ENCODE peak calls at places on chromosome 18, in five cellular contexts. One of them, this sample, is unnamed.

GRCh38 chr18:48938827-48939367 is 11.9 kb downstream of the SMAD7 start:
- DNase-seq in neural progenitor cell: no peak
- DNase-seq in PC-3: no peak
- DNase-seq in MM.1S: no peak
- DNase-seq in HCT116: no peak
- DNase-seq in this sample: peak

GRCh38 chr18:63016270-63016669 is 300.9 kb downstream of the PHLPP1 start:
- DNase-seq in PC-3: peak
- DNase-seq in HCT116: peak
- DNase-seq in neural progenitor cell: peak
- DNase-seq in MM.1S: peak
- DNase-seq in this sample: peak

GRCh38 chr18:24727685-24728084 is 267.2 kb downstream of the HRH4 start:
- DNase-seq in PC-3: peak
- DNase-seq in neural progenitor cell: peak
- DNase-seq in HCT116: no peak
- DNase-seq in MM.1S: no peak
- DNase-seq in this sample: no peak

GRCh38 chr18:6917082-6917481 is 187.6 kb downstream of the ARHGAP28 start:
- DNase-seq in PC-3: peak
- DNase-seq in neural progenitor cell: no peak
- DNase-seq in HCT116: no peak
- DNase-seq in MM.1S: no peak
- DNase-seq in this sample: peak

GRCh38 chr18:41938445-41938844 is 16.6 kb upstream of the PIK3C3 start:
- DNase-seq in MM.1S: no peak
- DNase-seq in PC-3: peak
- DNase-seq in HCT116: no peak
- DNase-seq in neural progenitor cell: no peak
- DNase-seq in this sample: peak

GRCh38 chr18:38174594-38174993 is 609.0 kb upstream of the CELF4 start:
- DNase-seq in PC-3: no peak
- DNase-seq in neural progenitor cell: no peak
- DNase-seq in HCT116: no peak
- DNase-seq in MM.1S: no peak
- DNase-seq in this sample: no peak

GRCh38 chr18:65257157-65257556 is 493.7 kb upstream of the CDH7 start:
- DNase-seq in PC-3: no peak
- DNase-seq in MM.1S: no peak
- DNase-seq in HCT116: no peak
- DNase-seq in neural progenitor cell: peak
- DNase-seq in this sample: no peak

GRCh38 chr18:43010611-43011010 is 104.9 kb downstream of the RIT2 start:
- DNase-seq in HCT116: no peak
- DNase-seq in neural progenitor cell: no peak
- DNase-seq in PC-3: no peak
- DNase-seq in MM.1S: no peak
- DNase-seq in this sample: no peak

GRCh38 chr18:31438402-31438801 is 9.1 kb upstream of the DSG3 start:
- DNase-seq in PC-3: no peak
- DNase-seq in MM.1S: no peak
- DNase-seq in HCT116: no peak
- DNase-seq in neural progenitor cell: no peak
- DNase-seq in this sample: no peak

GRCh38 chr18:50030146-50030545 is 164.8 kb downstream of the MYO5B start:
- DNase-seq in MM.1S: no peak
- DNase-seq in HCT116: no peak
- DNase-seq in PC-3: no peak
- DNase-seq in neural progenitor cell: no peak
- DNase-seq in this sample: no peak

GRCh38 chr18:58257461-58257860 is 213.4 kb downstream of the NEDD4L start:
- DNase-seq in neural progenitor cell: no peak
- DNase-seq in HCT116: no peak
- DNase-seq in PC-3: peak
- DNase-seq in MM.1S: no peak
- DNase-seq in this sample: no peak

GRCh38 chr18:70044626-70045025 is 97.0 kb upstream of the CD226 start:
- DNase-seq in MM.1S: no peak
- DNase-seq in neural progenitor cell: no peak
- DNase-seq in HCT116: peak
- DNase-seq in PC-3: peak
- DNase-seq in this sample: peak

GRCh38 chr18:31610841-31611240 is 19.2 kb downstream of the TTR start:
- DNase-seq in PC-3: peak
- DNase-seq in MM.1S: no peak
- DNase-seq in HCT116: peak
- DNase-seq in neural progenitor cell: peak
- DNase-seq in this sample: peak

GRCh38 chr18:75276813-75277628 is 66.4 kb downstream of the TSHZ1 start:
- DNase-seq in neural progenitor cell: no peak
- DNase-seq in HCT116: no peak
- DNase-seq in MM.1S: no peak
- DNase-seq in PC-3: no peak
- DNase-seq in this sample: peak

GRCh38 chr18:65287642-65288041 is 463.2 kb upstream of the CDH7 start:
- DNase-seq in HCT116: no peak
- DNase-seq in PC-3: peak
- DNase-seq in MM.1S: no peak
- DNase-seq in neural progenitor cell: no peak
- DNase-seq in this sample: no peak

GRCh38 chr18:58349650-58350049 is 279.2 kb downstream of the ALPK2 start:
- DNase-seq in PC-3: no peak
- DNase-seq in MM.1S: no peak
- DNase-seq in HCT116: no peak
- DNase-seq in neural progenitor cell: no peak
- DNase-seq in this sample: no peak

GRCh38 chr18:32445846-32446245 is 24.8 kb downstream of the GAREM1 start:
- DNase-seq in PC-3: no peak
- DNase-seq in MM.1S: no peak
- DNase-seq in neural progenitor cell: no peak
- DNase-seq in HCT116: no peak
- DNase-seq in this sample: no peak

GRCh38 chr18:28365406-28365805 is 188.5 kb upstream of the CDH2 start:
- DNase-seq in PC-3: peak
- DNase-seq in MM.1S: no peak
- DNase-seq in HCT116: no peak
- DNase-seq in neural progenitor cell: no peak
- DNase-seq in this sample: peak

GRCh38 chr18:75090336-75090735 is 118.6 kb downstream of the PTGR3 start:
- DNase-seq in PC-3: no peak
- DNase-seq in MM.1S: no peak
- DNase-seq in HCT116: no peak
- DNase-seq in neural progenitor cell: no peak
- DNase-seq in this sample: no peak

GRCh38 chr18:74248189-74248975 is 43.4 kb downstream of the CYB5A start:
- DNase-seq in MM.1S: no peak
- DNase-seq in HCT116: no peak
- DNase-seq in neural progenitor cell: no peak
- DNase-seq in PC-3: no peak
- DNase-seq in this sample: no peak

GRCh38 chr18:60493066-60493465 is 120.5 kb upstream of the MC4R start:
- DNase-seq in PC-3: no peak
- DNase-seq in MM.1S: no peak
- DNase-seq in HCT116: no peak
- DNase-seq in neural progenitor cell: peak
- DNase-seq in this sample: no peak

GRCh38 chr18:51125976-51126375 is 71.5 kb downstream of the MEX3C start:
- DNase-seq in MM.1S: no peak
- DNase-seq in HCT116: no peak
- DNase-seq in PC-3: no peak
- DNase-seq in neural progenitor cell: no peak
- DNase-seq in this sample: no peak

GRCh38 chr18:24731981-24732380 is 271.5 kb downstream of the HRH4 start:
- DNase-seq in neural progenitor cell: peak
- DNase-seq in HCT116: no peak
- DNase-seq in PC-3: peak
- DNase-seq in MM.1S: no peak
- DNase-seq in this sample: peak

GRCh38 chr18:25057491-25058050 is 294.4 kb downstream of the ZNF521 start:
- DNase-seq in PC-3: no peak
- DNase-seq in neural progenitor cell: no peak
- DNase-seq in HCT116: no peak
- DNase-seq in MM.1S: no peak
- DNase-seq in this sample: no peak

GRCh38 chr18:39786477-39786876 is 2168.6 kb upstream of the PIK3C3 start:
- DNase-seq in HCT116: no peak
- DNase-seq in neural progenitor cell: no peak
- DNase-seq in PC-3: no peak
- DNase-seq in MM.1S: no peak
- DNase-seq in this sample: no peak

GRCh38 chr18:70166668-70167067 is 38.8 kb downstream of the RTTN start:
- DNase-seq in neural progenitor cell: no peak
- DNase-seq in HCT116: no peak
- DNase-seq in MM.1S: no peak
- DNase-seq in PC-3: no peak
- DNase-seq in this sample: no peak

GRCh38 chr18:77089796-77090285 is 42.7 kb downstream of the MBP start:
- DNase-seq in neural progenitor cell: no peak
- DNase-seq in HCT116: no peak
- DNase-seq in MM.1S: no peak
- DNase-seq in PC-3: no peak
- DNase-seq in this sample: no peak

GRCh38 chr18:21448301-21448700 is 152.2 kb downstream of the ESCO1 start:
- DNase-seq in neural progenitor cell: no peak
- DNase-seq in MM.1S: no peak
- DNase-seq in PC-3: no peak
- DNase-seq in HCT116: no peak
- DNase-seq in this sample: peak

GRCh38 chr18:56575819-56576663 is 62.4 kb downstream of the TXNL1 start:
- DNase-seq in PC-3: peak
- DNase-seq in neural progenitor cell: peak
- DNase-seq in HCT116: peak
- DNase-seq in MM.1S: peak
- DNase-seq in this sample: peak

GRCh38 chr18:46250812-46251173 is 146.6 kb downstream of the HAUS1 start:
- DNase-seq in HCT116: no peak
- DNase-seq in PC-3: no peak
- DNase-seq in neural progenitor cell: no peak
- DNase-seq in MM.1S: no peak
- DNase-seq in this sample: no peak

GRCh38 chr18:46252754-46253153 is 148.6 kb downstream of the HAUS1 start:
- DNase-seq in MM.1S: no peak
- DNase-seq in HCT116: no peak
- DNase-seq in PC-3: no peak
- DNase-seq in neural progenitor cell: no peak
- DNase-seq in this sample: no peak

GRCh38 chr18:46253498-46253897 is 149.3 kb downstream of the HAUS1 start:
- DNase-seq in neural progenitor cell: no peak
- DNase-seq in HCT116: no peak
- DNase-seq in MM.1S: no peak
- DNase-seq in PC-3: peak
- DNase-seq in this sample: peak

GRCh38 chr18:46247938-46248337 is 143.8 kb downstream of the HAUS1 start:
- DNase-seq in MM.1S: no peak
- DNase-seq in neural progenitor cell: no peak
- DNase-seq in HCT116: no peak
- DNase-seq in PC-3: no peak
- DNase-seq in this sample: no peak

GRCh38 chr18:46250084-46250811 is 146.1 kb downstream of the HAUS1 start:
- DNase-seq in PC-3: peak
- DNase-seq in HCT116: peak
- DNase-seq in MM.1S: peak
- DNase-seq in neural progenitor cell: no peak
- DNase-seq in this sample: peak
- H3K4me3 ChIP-seq in PC-3: peak
- H3K4me3 ChIP-seq in HCT116: no peak
- H3K4me3 ChIP-seq in MM.1S: peak
- H3K4me3 ChIP-seq in neural progenitor cell: no peak
- H3K4me3 ChIP-seq in this sample: no peak

GRCh38 chr18:36380173-36380827 is 82.8 kb downstream of the FHOD3 start:
- DNase-seq in PC-3: no peak
- DNase-seq in MM.1S: no peak
- DNase-seq in neural progenitor cell: no peak
- DNase-seq in HCT116: no peak
- DNase-seq in this sample: no peak
- TF ChIP-seq EZH2phosphoT487 in PC-3: no peak
- TF ChIP-seq EZH2phosphoT487 in MM.1S: no peak
- TF ChIP-seq EZH2phosphoT487 in neural progenitor cell: no peak
- TF ChIP-seq EZH2phosphoT487 in HCT116: no peak
- TF ChIP-seq EZH2phosphoT487 in this sample: no peak

GRCh38 chr18:23452347-23452727 is 750 bp upstream of the RIOK3 start:
- DNase-seq in HCT116: no peak
- DNase-seq in neural progenitor cell: no peak
- DNase-seq in MM.1S: no peak
- DNase-seq in PC-3: no peak
- DNase-seq in this sample: no peak

GRCh38 chr18:23450022-23450421 is 3.1 kb upstream of the RIOK3 start:
- DNase-seq in neural progenitor cell: no peak
- DNase-seq in MM.1S: no peak
- DNase-seq in PC-3: no peak
- DNase-seq in HCT116: no peak
- DNase-seq in this sample: no peak

GRCh38 chr18:23452728-23453656 is at the start of gene RIOK3:
- DNase-seq in HCT116: peak
- DNase-seq in PC-3: peak
- DNase-seq in MM.1S: peak
- DNase-seq in neural progenitor cell: peak
- DNase-seq in this sample: peak

GRCh38 chr18:23451011-23451410 is 2.1 kb upstream of the RIOK3 start:
- DNase-seq in MM.1S: no peak
- DNase-seq in PC-3: no peak
- DNase-seq in HCT116: no peak
- DNase-seq in neural progenitor cell: no peak
- DNase-seq in this sample: no peak

DNA sequence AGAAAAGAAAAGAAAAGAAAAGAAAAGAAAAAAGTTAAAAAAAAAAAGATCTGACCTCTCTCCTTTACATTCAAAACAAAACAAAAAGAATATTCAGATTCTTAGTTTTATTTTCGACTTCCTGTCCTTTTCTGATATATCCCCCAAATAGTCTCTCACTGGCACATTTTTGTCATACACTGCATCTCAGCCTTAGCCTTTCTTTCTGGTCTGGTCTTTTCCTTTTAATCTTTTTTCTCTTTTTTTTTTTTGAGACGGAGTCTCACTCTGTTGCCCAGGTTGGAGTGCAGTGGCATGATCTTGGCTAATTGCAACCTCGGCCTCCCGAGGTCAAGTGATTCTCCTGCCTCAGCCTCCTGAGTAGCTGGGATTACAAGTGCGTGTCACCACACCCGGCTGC is 1.6 kb upstream of the RIOK3 start:
- DNase-seq in neural progenitor cell: no peak
- DNase-seq in HCT116: no peak
- DNase-seq in PC-3: no peak
- DNase-seq in MM.1S: no peak
- DNase-seq in this sample: no peak
- H3K4me3 ChIP-seq in neural progenitor cell: no peak
- H3K4me3 ChIP-seq in HCT116: no peak
- H3K4me3 ChIP-seq in PC-3: no peak
- H3K4me3 ChIP-seq in MM.1S: no peak
- H3K4me3 ChIP-seq in this sample: no peak

DNA sequence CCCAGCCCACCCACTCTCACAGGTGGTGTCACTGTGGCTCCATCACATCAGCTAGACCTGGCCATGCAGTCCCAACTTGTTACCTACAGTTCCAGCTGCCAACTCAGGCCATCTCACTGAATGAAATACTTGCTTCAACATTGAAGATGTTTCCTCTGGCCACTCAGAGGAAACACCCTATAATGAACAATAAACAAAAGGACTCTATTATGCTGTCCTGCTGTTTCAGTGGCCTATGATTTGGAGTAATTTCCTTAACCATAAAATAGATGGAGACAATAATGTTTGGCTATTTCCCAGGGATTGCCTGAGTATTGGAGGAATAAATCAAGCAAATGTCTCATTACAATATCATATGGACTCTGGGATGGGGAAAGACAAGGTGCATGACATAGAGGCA is 134.3 kb downstream of the TGIF1 start:
- DNase-seq in MM.1S: no peak
- DNase-seq in PC-3: no peak
- DNase-seq in HCT116: no peak
- DNase-seq in neural progenitor cell: no peak
- DNase-seq in this sample: no peak
- TF ChIP-seq EZH2phosphoT487 in MM.1S: no peak
- TF ChIP-seq EZH2phosphoT487 in PC-3: no peak
- TF ChIP-seq EZH2phosphoT487 in HCT116: no peak
- TF ChIP-seq EZH2phosphoT487 in neural progenitor cell: no peak
- TF ChIP-seq EZH2phosphoT487 in this sample: no peak